ENCODE peak calls at places on chromosomes 12 and 14, in nine cellular contexts. One of them, this sample, is unnamed.

GRCh38 chr12:54701940-54702592 is 53.9 kb upstream of the DCD start:
- DNase-seq in RKO: peak; percentile 68
- DNase-seq in fibroblast of villous mesenchyme: peak; percentile 51
- DNase-seq in K562: peak; percentile 38
- DNase-seq in GM06990: no peak
- DNase-seq in HEK293T: peak; percentile 49
- DNase-seq in iris pigment epithelial cell: peak; percentile 53
- DNase-seq in choroid plexus epithelial cell: peak; percentile 74
- DNase-seq in GM04504: peak; percentile 10
- DNase-seq in this sample: peak; percentile 70

GRCh38 chr12:109815874-109816617 is 17.2 kb downstream of the TRPV4 start:
- DNase-seq in RKO: no peak
- DNase-seq in GM06990: no peak
- DNase-seq in iris pigment epithelial cell: no peak
- DNase-seq in fibroblast of villous mesenchyme: no peak
- DNase-seq in K562: no peak
- DNase-seq in HEK293T: no peak
- DNase-seq in GM04504: no peak
- DNase-seq in choroid plexus epithelial cell: no peak
- DNase-seq in this sample: no peak

GRCh38 chr12:124294686-124295315 is at the start of gene RFLNA:
- DNase-seq in fibroblast of villous mesenchyme: peak; percentile 6
- DNase-seq in K562: no peak
- DNase-seq in HEK293T: no peak
- DNase-seq in RKO: no peak
- DNase-seq in choroid plexus epithelial cell: no peak
- DNase-seq in GM04504: no peak
- DNase-seq in GM06990: no peak
- DNase-seq in iris pigment epithelial cell: no peak
- DNase-seq in this sample: no peak

GRCh38 chr12:49777800-49778748 is 36.7 kb downstream of the TMBIM6 start:
- DNase-seq in iris pigment epithelial cell: peak; percentile 34
- DNase-seq in GM06990: no peak
- DNase-seq in RKO: peak; percentile 43
- DNase-seq in choroid plexus epithelial cell: peak; percentile 50
- DNase-seq in GM04504: no peak
- DNase-seq in HEK293T: peak; percentile 78
- DNase-seq in K562: peak; percentile 78
- DNase-seq in fibroblast of villous mesenchyme: peak; percentile 34
- DNase-seq in this sample: peak; percentile 71

GRCh38 chr14:51552275-51552674 is 99.4 kb upstream of the FRMD6 start:
- DNase-seq in GM04504: no peak
- DNase-seq in fibroblast of villous mesenchyme: no peak
- DNase-seq in K562: no peak
- DNase-seq in iris pigment epithelial cell: no peak
- DNase-seq in HEK293T: no peak
- DNase-seq in RKO: peak; percentile 71
- DNase-seq in choroid plexus epithelial cell: no peak
- DNase-seq in GM06990: no peak
- DNase-seq in this sample: no peak

GRCh38 chr12:106227641-106228319 is 20.0 kb downstream of the CKAP4 start:
- DNase-seq in K562: no peak
- DNase-seq in choroid plexus epithelial cell: peak; percentile 34
- DNase-seq in fibroblast of villous mesenchyme: peak; percentile 45
- DNase-seq in GM06990: no peak
- DNase-seq in iris pigment epithelial cell: peak; percentile 65
- DNase-seq in RKO: no peak
- DNase-seq in GM04504: no peak
- DNase-seq in HEK293T: no peak
- DNase-seq in this sample: no peak

GRCh38 chr12:96061323-96061722 is 25.9 kb upstream of the LTA4H start:
- DNase-seq in GM06990: no peak
- DNase-seq in GM04504: no peak
- DNase-seq in choroid plexus epithelial cell: no peak
- DNase-seq in iris pigment epithelial cell: no peak
- DNase-seq in fibroblast of villous mesenchyme: no peak
- DNase-seq in RKO: no peak
- DNase-seq in HEK293T: no peak
- DNase-seq in K562: no peak
- DNase-seq in this sample: no peak

GRCh38 chr12:82627799-82628198 is 58.9 kb upstream of the TMTC2 start:
- DNase-seq in iris pigment epithelial cell: peak; percentile 55
- DNase-seq in K562: no peak
- DNase-seq in RKO: peak; percentile 60
- DNase-seq in GM06990: no peak
- DNase-seq in GM04504: peak; percentile 18
- DNase-seq in choroid plexus epithelial cell: peak; percentile 67
- DNase-seq in fibroblast of villous mesenchyme: peak; percentile 14
- DNase-seq in HEK293T: peak; percentile 27
- DNase-seq in this sample: peak; percentile 38

GRCh38 chr12:1634590-1635191 is 5.7 kb downstream of the WNT5B start:
- DNase-seq in K562: peak; percentile 62
- DNase-seq in fibroblast of villous mesenchyme: peak; percentile 68
- DNase-seq in GM06990: no peak
- DNase-seq in GM04504: peak; percentile 35
- DNase-seq in RKO: peak; percentile 78
- DNase-seq in HEK293T: peak; percentile 80
- DNase-seq in choroid plexus epithelial cell: peak; percentile 84
- DNase-seq in iris pigment epithelial cell: peak; percentile 80
- DNase-seq in this sample: peak; percentile 85

GRCh38 chr14:64940336-64940910 is 2.1 kb downstream of the GPX2 start:
- DNase-seq in choroid plexus epithelial cell: no peak
- DNase-seq in fibroblast of villous mesenchyme: no peak
- DNase-seq in GM04504: no peak
- DNase-seq in HEK293T: no peak
- DNase-seq in iris pigment epithelial cell: no peak
- DNase-seq in RKO: no peak
- DNase-seq in K562: no peak
- DNase-seq in GM06990: no peak
- DNase-seq in this sample: no peak

GRCh38 chr12:78698747-78699146 is 165.8 kb upstream of the SYT1 start:
- DNase-seq in iris pigment epithelial cell: peak; percentile 55
- DNase-seq in choroid plexus epithelial cell: peak; percentile 23
- DNase-seq in fibroblast of villous mesenchyme: no peak
- DNase-seq in K562: no peak
- DNase-seq in GM04504: no peak
- DNase-seq in RKO: peak; percentile 41
- DNase-seq in HEK293T: no peak
- DNase-seq in GM06990: no peak
- DNase-seq in this sample: peak; percentile 30

GRCh38 chr12:49622501-49623141 is 740 bp upstream of the PRPF40B start:
- DNase-seq in iris pigment epithelial cell: peak; percentile 7
- DNase-seq in HEK293T: peak; percentile 34
- DNase-seq in K562: peak; percentile 32
- DNase-seq in choroid plexus epithelial cell: peak; percentile 13
- DNase-seq in GM06990: peak; percentile 80
- DNase-seq in fibroblast of villous mesenchyme: no peak
- DNase-seq in GM04504: no peak
- DNase-seq in RKO: peak; percentile 37
- DNase-seq in this sample: no peak

GRCh38 chr14:51236314-51236713 is 3.7 kb upstream of the TMX1 start:
- DNase-seq in choroid plexus epithelial cell: peak; percentile 54
- DNase-seq in iris pigment epithelial cell: peak; percentile 86
- DNase-seq in fibroblast of villous mesenchyme: peak; percentile 37
- DNase-seq in GM06990: no peak
- DNase-seq in K562: peak; percentile 29
- DNase-seq in RKO: peak; percentile 44
- DNase-seq in GM04504: no peak
- DNase-seq in HEK293T: no peak
- DNase-seq in this sample: no peak